ENCODE peak calls at places on chromosomes 13 and 19, in eight cellular contexts. I is upper lobe of right lung, B is OCI-LY7, L is mesendoderm, H is caudate nucleus, K is HCT116, P is ovary, E is endodermal cell. S is an unnamed sample.

GRCh38 chr13:99164226-99164625 is 36.4 kb upstream of the UBAC2 start:
- DNase-seq in I (no peak), B (no peak), L (no peak), H (no peak), K (no peak), P (no peak), E (no peak), S (no peak)

GRCh38 chr19:38395381-38396127 is 7.1 kb downstream of the SPRED3 start:
- DNase-seq in I (no peak), B (no peak), L (no peak), H (no peak), K (no peak), P (no peak), E (no peak), S (no peak)

GRCh38 chr13:35549481-35549880 is 73.0 kb upstream of the MAB21L1 start:
- DNase-seq in I (no peak), B (no peak), L (peak), H (no peak), K (no peak), P (no peak), E (no peak), S (no peak)

GRCh38 chr13:90197722-90198121 is 1149.8 kb upstream of the MIR17HG start:
- DNase-seq in I (no peak), B (no peak), L (no peak), H (no peak), K (no peak), P (no peak), E (no peak), S (no peak)

GRCh38 chr19:10797541-10798256 is 38.3 kb downstream of the TMED1 start:
- DNase-seq in I (no peak), B (no peak), L (no peak), H (peak), K (no peak), P (no peak), E (no peak), S (no peak)

GRCh38 chr19:56076413-56076998 is 44.6 kb downstream of the ZNF787 start:
- DNase-seq in I (no peak), B (peak), L (peak), H (no peak), K (peak), P (no peak), E (peak), S (peak)

GRCh38 chr19:11286312-11286974 is 9.5 kb upstream of the TSPAN16 start:
- DNase-seq in I (no peak), B (no peak), L (no peak), H (no peak), K (no peak), P (no peak), E (no peak), S (no peak)

GRCh38 chr19:49875801-49876421 is 1.2 kb downstream of the AKT1S1 start:
- DNase-seq in I (peak), B (peak), L (peak), H (no peak), K (no peak), P (peak), E (peak), S (peak)

GRCh38 chr13:27079421-27079958 is 92.1 kb downstream of the USP12 start:
- DNase-seq in I (no peak), B (no peak), L (peak), H (no peak), K (no peak), P (no peak), E (peak), S (no peak)

GRCh38 chr19:45577111-45577905 is 7.3 kb downstream of the OPA3 start:
- DNase-seq in I (no peak), B (no peak), L (peak), H (no peak), K (no peak), P (peak), E (peak), S (no peak)

GRCh38 chr19:18444513-18444912 is 6.6 kb upstream of the ISYNA1 start:
- DNase-seq in I (no peak), B (no peak), L (no peak), H (no peak), K (no peak), P (no peak), E (no peak), S (no peak)

GRCh38 chr19:8392017-8392591 is 1.9 kb downstream of the RAB11B start:
- DNase-seq in I (peak), B (no peak), L (no peak), H (no peak), K (no peak), P (no peak), E (no peak), S (peak)

GRCh38 chr19:55210120-55210493 is 806 bp upstream of the PTPRH start:
- DNase-seq in I (no peak), B (no peak), L (no peak), H (no peak), K (peak), P (no peak), E (no peak), S (no peak)

GRCh38 chr13:100879255-100879654 is 204.7 kb upstream of the TMTC4 start:
- DNase-seq in I (no peak), B (no peak), L (no peak), H (no peak), K (no peak), P (no peak), E (no peak), S (no peak)

GRCh38 chr13:49183672-49184315 is 36.3 kb upstream of the MLNR start:
- DNase-seq in I (no peak), B (no peak), L (peak), H (no peak), K (no peak), P (no peak), E (no peak), S (no peak)

GRCh38 chr13:110089815-110090214 is 217.1 kb downstream of the COL4A1 start:
- DNase-seq in I (no peak), B (no peak), L (no peak), H (no peak), K (no peak), P (no peak), E (no peak), S (no peak)

GRCh38 chr13:29551214-29551613 is 44.3 kb downstream of the SLC7A1 start:
- DNase-seq in I (no peak), B (no peak), L (no peak), H (no peak), K (no peak), P (no peak), E (no peak), S (no peak)

GRCh38 chr13:36612242-36612641 is 61.6 kb upstream of the SERTM1 start:
- DNase-seq in I (no peak), B (no peak), L (no peak), H (no peak), K (no peak), P (no peak), E (peak), S (no peak)

GRCh38 chr19:55080121-55080914 is 4.6 kb downstream of the EPS8L1 start:
- DNase-seq in I (peak), B (peak), L (peak), H (no peak), K (peak), P (no peak), E (peak), S (no peak)

GRCh38 chr19:47697863-47698609 is 15.2 kb upstream of the EHD2 start:
- DNase-seq in I (peak), B (peak), L (peak), H (peak), K (peak), P (peak), E (peak), S (peak)

GRCh38 chr19:33310606-33311325 is 8.4 kb upstream of the CEBPA start:
- DNase-seq in I (peak), B (no peak), L (no peak), H (no peak), K (no peak), P (no peak), E (no peak), S (no peak)

GRCh38 chr13:51823351-51823750 is 19.4 kb upstream of the DHRS12 start:
- DNase-seq in I (no peak), B (no peak), L (no peak), H (no peak), K (no peak), P (no peak), E (no peak), S (no peak)
- H3K27ac ChIP-seq in I (no peak), B (peak), L (no peak), H (no peak), K (no peak), P (no peak), E (no peak), S (no peak)

GRCh38 chr19:7242601-7243258 is 51.5 kb downstream of the INSR start:
- DNase-seq in I (no peak), B (peak), L (no peak), H (no peak), K (no peak), P (peak), E (no peak), S (no peak)
- H3K27ac ChIP-seq in I (no peak), B (peak), L (no peak), H (no peak), K (no peak), P (peak), E (no peak), S (peak)

DNA sequence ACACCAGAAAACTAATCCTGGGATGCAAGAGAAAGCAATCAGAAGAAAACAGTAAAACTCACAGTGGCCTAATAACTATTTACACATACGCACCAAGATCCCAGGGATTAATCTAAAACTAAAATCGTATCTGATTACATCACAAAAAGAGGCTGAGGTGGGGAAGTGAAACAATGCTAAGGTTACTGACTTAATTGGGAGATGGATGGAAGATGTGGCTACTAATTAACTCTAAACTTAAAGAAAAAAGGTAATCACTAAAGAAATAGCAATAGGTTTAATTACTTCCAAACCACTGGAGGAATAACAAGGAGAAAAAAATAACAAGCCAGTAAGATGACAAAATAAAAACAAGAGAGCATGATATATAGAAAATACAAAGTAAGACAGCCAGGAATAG is 50.4 kb downstream of the NUFIP1 start:
- DNase-seq in I (no peak), B (no peak), L (no peak), H (no peak), K (no peak), P (no peak), E (no peak), S (no peak)
- H3K27ac ChIP-seq in I (no peak), B (no peak), L (no peak), H (no peak), K (no peak), P (no peak), E (no peak), S (no peak)

DNA sequence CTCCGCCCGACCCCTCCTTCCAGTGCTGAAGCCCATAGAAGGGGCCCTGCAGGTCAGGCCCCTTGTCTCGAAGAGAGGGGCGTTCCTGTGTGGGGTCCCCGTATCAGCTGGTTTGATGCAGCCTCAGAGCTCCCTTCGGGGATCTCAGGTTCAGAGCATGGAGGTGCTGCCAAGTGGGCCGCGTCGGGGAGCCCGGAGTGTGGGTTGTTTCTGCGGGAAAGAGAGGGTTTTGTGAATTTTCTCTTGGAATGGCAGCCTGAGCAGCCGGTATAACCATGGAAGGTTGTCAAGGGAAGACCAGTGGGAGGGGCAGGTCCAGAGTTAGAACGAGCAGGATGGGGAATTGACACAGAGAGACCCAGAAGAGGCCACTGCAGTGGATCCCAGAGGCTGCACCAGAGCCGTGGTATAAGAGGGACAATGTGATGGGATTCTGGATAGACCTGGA is 407 bp downstream of the TRAPPC2B start:
- DNase-seq in I (no peak), B (peak), L (no peak), H (no peak), K (no peak), P (no peak), E (no peak), S (no peak)
- H3K27ac ChIP-seq in I (peak), B (no peak), L (no peak), H (peak), K (peak), P (peak), E (peak), S (peak)